ENCODE peak calls at places on chromosomes 11 and 22, in five cellular contexts. Z is OCI-LY7, S is hepatocyte, P is HCT116, G is GM23338. B is an unnamed sample. For H3K9me2, the result is how much of the 10 kb centered on the place peaks cover.

GRCh38 chr11:62324738-62325556 is 12.3 kb upstream of the ASRGL1 start:
- DNase-seq in Z (peak), S (peak), P (peak), G (peak), B (peak)

GRCh38 chr22:17199131-17199731 is 20.0 kb downstream of the ADA2 start:
- DNase-seq in Z (no peak), S (peak), P (no peak), G (peak), B (no peak)

GRCh38 chr22:31329029-31329428 is 17.1 kb downstream of the PATZ1 start:
- DNase-seq in Z (no peak), S (no peak), P (no peak), G (no peak), B (no peak)

GRCh38 chr22:32644252-32645100 is 157.0 kb upstream of the TIMP3 start:
- DNase-seq in Z (no peak), S (peak), P (no peak), G (peak), B (no peak)

GRCh38 chr11:72585762-72586590 is 88.2 kb downstream of the PDE2A start:
- DNase-seq in Z (peak), S (peak), P (peak), G (peak), B (peak)

GRCh38 chr22:35643991-35644390 is 4.3 kb upstream of the APOL6 start:
- DNase-seq in Z (no peak), S (no peak), P (no peak), G (no peak), B (no peak)

GRCh38 chr11:13983081-13983751 is 20.7 kb downstream of the SPON1 start:
- DNase-seq in Z (no peak), S (peak), P (no peak), G (no peak), B (no peak)

GRCh38 chr11:57982763-57983162 is 40.9 kb upstream of the OR9Q1 start:
- DNase-seq in Z (no peak), S (no peak), P (no peak), G (no peak), B (no peak)

GRCh38 chr11:36333468-36333867 is 37.4 kb downstream of the PRR5L start:
- DNase-seq in Z (no peak), S (no peak), P (no peak), G (no peak), B (no peak)

GRCh38 chr11:10394229-10395100 is 60.6 kb upstream of the AMPD3 start:
- DNase-seq in Z (no peak), S (peak), P (no peak), G (no peak), B (no peak)

GRCh38 chr22:28043269-28043668 is 124.2 kb upstream of the PITPNB start:
- DNase-seq in Z (no peak), S (no peak), P (no peak), G (no peak), B (no peak)

GRCh38 chr11:125061237-125061636 is 1.9 kb upstream of the SLC37A2 start:
- DNase-seq in Z (no peak), S (no peak), P (no peak), G (no peak), B (no peak)
- H3K9me2 ChIP-seq in Z (under half), S (under half), P (under half), G (under half), B (under half)

GRCh38 chr11:105189586-105189985 is 50.0 kb upstream of the CARD18 start:
- DNase-seq in Z (no peak), S (no peak), P (no peak), G (no peak), B (no peak)

GRCh38 chr11:105192115-105192514 is 52.5 kb upstream of the CARD18 start:
- DNase-seq in Z (no peak), S (no peak), P (no peak), G (no peak), B (no peak)

DNA sequence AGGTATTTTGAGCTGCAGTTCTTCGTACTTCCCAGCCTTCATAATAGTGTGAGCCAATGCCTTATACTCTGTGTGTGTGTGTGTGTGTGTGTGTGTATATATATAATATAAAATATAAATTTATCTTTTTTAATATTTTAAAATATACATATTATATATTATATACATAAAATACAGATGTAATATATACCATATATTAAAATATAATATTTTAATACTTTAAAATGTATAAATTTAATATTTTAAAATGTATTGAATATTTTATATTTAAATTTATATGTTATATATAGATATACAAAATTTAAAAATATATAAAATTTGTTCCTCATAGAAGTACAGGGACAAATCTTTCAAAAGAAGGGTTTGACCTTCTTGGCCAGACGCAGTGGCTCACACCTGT is 53.7 kb upstream of the CARD18 start:
- DNase-seq in Z (no peak), S (no peak), P (no peak), G (no peak), B (no peak)
- H3K4me3 ChIP-seq in Z (no peak), S (no peak), P (no peak), G (no peak), B (no peak)

GRCh38 chr22:39638958-39639357 is 68.4 kb downstream of the CACNA1I start:
- DNase-seq in Z (no peak), S (no peak), P (no peak), G (no peak), B (no peak)
- H3K9me2 ChIP-seq in Z (under half), S (under half), P (under half), G (under half), B (under half)

DNA sequence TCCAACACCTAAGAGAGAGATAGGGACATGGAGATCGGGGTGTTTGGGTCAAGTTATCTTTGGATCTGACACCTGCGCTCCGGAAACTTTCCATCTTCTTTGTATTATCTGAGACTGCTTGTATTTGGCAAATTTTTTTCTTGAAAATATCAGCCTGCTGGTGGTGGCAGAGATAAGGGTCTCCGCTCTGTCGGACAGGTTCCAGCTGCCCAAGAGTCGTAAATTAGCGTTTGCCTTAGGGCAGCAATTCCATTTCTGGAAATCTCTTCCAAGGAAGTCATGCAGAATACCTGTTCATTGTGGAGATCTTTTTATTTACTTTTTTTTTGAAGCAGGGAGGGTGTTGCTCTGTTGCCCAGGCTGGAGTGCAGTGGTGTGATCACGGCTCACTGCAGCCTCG is 19.5 kb upstream of the CSNK1E start:
- DNase-seq in Z (no peak), S (no peak), P (no peak), G (no peak), B (no peak)
- H3K4me3 ChIP-seq in Z (peak), S (peak), P (no peak), G (peak), B (peak)